ENCODE peak calls at places on chromosomes 11 and 22, in five cellular contexts. L, N, K, E and B are unnamed samples.
A peak's percentile ranks its signal among the peaks of the same experiment; 100 is the strongest.

GRCh38 chr22:20429254-20430100 is 8.1 kb downstream of the SCARF2 start:
- DNase-seq in L (no peak), E (peak; percentile 22), N (peak; percentile 56), K (no peak), B (peak; percentile 64)

GRCh38 chr11:10410844-10411200 is 44.2 kb upstream of the AMPD3 start:
- DNase-seq in K (no peak), L (no peak), N (no peak), E (no peak), B (no peak)

GRCh38 chr22:26918236-26918635 is 260.8 kb downstream of the MIAT start:
- DNase-seq in K (no peak), L (no peak), N (no peak), E (no peak), B (no peak)

GRCh38 chr11:12469451-12469850 is 92.1 kb downstream of the PARVA start:
- DNase-seq in N (no peak), L (no peak), E (peak; percentile 49), K (peak; percentile 78), B (no peak)

GRCh38 chr11:70608568-70609314 is 210.4 kb downstream of the CTTN start:
- DNase-seq in K (peak; percentile 32), N (no peak), L (no peak), E (no peak), B (no peak)

GRCh38 chr11:69383946-69384547 is 90.1 kb downstream of the MYEOV start:
- DNase-seq in E (no peak), L (peak; percentile 10), N (no peak), K (no peak), B (no peak)

GRCh38 chr11:119999220-119999619 is 138.7 kb downstream of the TRIM29 start:
- DNase-seq in L (no peak), K (no peak), N (no peak), E (no peak), B (peak; percentile 13)

GRCh38 chr11:63870351-63871197 is 31.7 kb downstream of the MARK2 start:
- DNase-seq in E (no peak), K (no peak), N (no peak), L (no peak), B (no peak)

GRCh38 chr11:101797335-101797734 is 117.5 kb upstream of the CEP126 start:
- DNase-seq in L (no peak), K (no peak), N (no peak), E (no peak), B (no peak)

GRCh38 chr11:1916132-1916985 is 3.1 kb upstream of the TNNT3 start:
- DNase-seq in L (peak; percentile 10), K (no peak), N (no peak), E (no peak), B (no peak)

GRCh38 chr22:36585841-36586240 is 56.9 kb upstream of the EIF3D start:
- DNase-seq in L (no peak), N (no peak), E (no peak), K (no peak), B (no peak)

GRCh38 chr11:1504164-1504563 is 17.6 kb upstream of the MOB2 start:
- DNase-seq in N (peak; percentile 5), L (no peak), E (peak; percentile 9), K (no peak), B (no peak)

GRCh38 chr11:85737738-85738137 is 51.7 kb upstream of the CCDC89 start:
- DNase-seq in N (no peak), E (no peak), K (no peak), L (no peak), B (no peak)

GRCh38 chr11:116082256-116082655 is 578.0 kb upstream of the CADM1 start:
- DNase-seq in L (no peak), N (no peak), E (no peak), K (no peak), B (no peak)

GRCh38 chr22:49099496-49100124 is 728.1 kb downstream of the BRD1 start:
- DNase-seq in K (no peak), L (no peak), N (no peak), E (no peak), B (no peak)

GRCh38 chr11:19382131-19382611 is 141.4 kb upstream of the E2F8 start:
- DNase-seq in N (no peak), L (no peak), E (no peak), K (no peak), B (no peak)

GRCh38 chr22:29301716-29302401 is 4.6 kb upstream of the GAS2L1 start:
- DNase-seq in L (no peak), E (peak; percentile 20), N (no peak), K (no peak), B (no peak)

GRCh38 chr11:68889948-68890446 is 13.6 kb downstream of the MRPL21 start:
- DNase-seq in L (peak; percentile 49), E (peak; percentile 47), K (peak; percentile 84), N (peak; percentile 78), B (no peak)

GRCh38 chr11:31805629-31806185 is 5.4 kb downstream of the PAX6 start:
- DNase-seq in N (no peak), E (no peak), K (no peak), L (no peak), B (no peak)

GRCh38 chr22:49564666-49565515 is 262.8 kb downstream of the BRD1 start:
- DNase-seq in K (no peak), E (no peak), L (no peak), N (no peak), B (no peak)

GRCh38 chr11:73310076-73310475 is 2.0 kb downstream of the ARHGEF17 start:
- DNase-seq in L (no peak), N (no peak), K (no peak), E (peak; percentile 63), B (no peak)

GRCh38 chr11:73312036-73312435 is 4.0 kb downstream of the ARHGEF17 start:
- DNase-seq in E (no peak), N (no peak), K (no peak), L (no peak), B (no peak)

GRCh38 chr11:73311394-73311869 is 3.4 kb downstream of the ARHGEF17 start:
- DNase-seq in K (no peak), N (no peak), L (no peak), E (peak; percentile 30), B (no peak)

GRCh38 chr11:73308963-73309960 is 1.2 kb downstream of the ARHGEF17 start:
- DNase-seq in K (peak; percentile 99), N (peak; percentile 92), E (peak; percentile 85), L (peak; percentile 89), B (peak; percentile 68)

GRCh38 chr11:73310661-73311393 is 2.8 kb downstream of the ARHGEF17 start:
- DNase-seq in K (no peak), L (no peak), E (peak; percentile 47), N (no peak), B (no peak)
- H3K4me3 ChIP-seq in K (peak overlapping the region; percentile 67), L (peak overlapping the region; percentile 36), E (peak overlapping the region; percentile 86), N (peak overlapping the region; percentile 88), B (no peak overlapping the region)

GRCh38 chr11:128827494-128827893 is 39.6 kb downstream of the KCNJ1 start:
- DNase-seq in E (no peak), K (no peak), L (no peak), N (no peak), B (no peak)

GRCh38 chr11:128828350-128828749 is 38.7 kb downstream of the KCNJ1 start:
- DNase-seq in N (no peak), E (no peak), K (no peak), L (no peak), B (no peak)

GRCh38 chr11:128831781-128832497 is 35.2 kb downstream of the KCNJ1 start:
- DNase-seq in E (no peak), K (no peak), L (no peak), N (no peak), B (no peak)

GRCh38 chr11:128830836-128831780 is 36.0 kb downstream of the KCNJ1 start:
- DNase-seq in K (peak; percentile 91), E (peak; percentile 85), L (peak; percentile 71), N (peak; percentile 78), B (peak; percentile 82)

GRCh38 chr11:128830290-128830813 is 36.7 kb downstream of the KCNJ1 start:
- DNase-seq in N (no peak), E (no peak), K (no peak), L (no peak), B (no peak)
- H3K4me3 ChIP-seq in N (no peak overlapping the region), E (no peak overlapping the region), K (no peak overlapping the region), L (no peak overlapping the region), B (no peak overlapping the region)

GRCh38 chr11:72431846-72432245 is 2.5 kb downstream of the CLPB start:
- DNase-seq in L (no peak), E (no peak), K (no peak), N (no peak), B (no peak)

GRCh38 chr11:72429626-72430025 is 4.7 kb downstream of the CLPB start:
- DNase-seq in E (no peak), L (no peak), K (no peak), N (no peak), B (no peak)

GRCh38 chr11:72433455-72434061 is 773 bp downstream of the CLPB start:
- DNase-seq in K (no peak), E (peak; percentile 25), L (no peak), N (peak; percentile 29), B (no peak)

GRCh38 chr11:72430743-72431570 is 3.4 kb downstream of the CLPB start:
- DNase-seq in N (peak; percentile 22), E (peak; percentile 22), K (peak; percentile 74), L (no peak), B (no peak)

GRCh38 chr11:72432347-72433287 is 1.7 kb downstream of the CLPB start:
- DNase-seq in N (no peak), E (no peak), L (no peak), K (no peak), B (no peak)
- H3K4me3 ChIP-seq in N (no peak overlapping the region), E (no peak overlapping the region), L (no peak overlapping the region), K (no peak overlapping the region), B (peak overlapping the region; percentile 76)

GRCh38 chr11:8899119-8899753 is 11.8 kb upstream of the AKIP1 start:
- DNase-seq in N (no peak), L (no peak), E (no peak), K (no peak), B (no peak)
- H3K4me3 ChIP-seq in N (no peak overlapping the region), L (no peak overlapping the region), E (no peak overlapping the region), K (no peak overlapping the region), B (no peak overlapping the region)

GRCh38 chr22:46149998-46150549 is at the start of gene PPARA:
- DNase-seq in L (peak; percentile 89), K (peak; percentile 88), E (peak; percentile 93), N (peak; percentile 94), B (peak; percentile 64)
- H3K4me3 ChIP-seq in L (peak within 1 kb of the TSS; percentile 69), K (peak within 1 kb of the TSS; percentile 90), E (peak within 1 kb of the TSS; percentile 83), N (peak within 1 kb of the TSS; percentile 84), B (peak within 1 kb of the TSS; percentile 86)

GRCh38 chr22:19213496-19214473 is 35.2 kb upstream of the SLC25A1 start:
- DNase-seq in L (no peak), N (no peak), K (peak; percentile 44), E (no peak), B (no peak)
- H3K4me3 ChIP-seq in L (no peak overlapping the region), N (no peak overlapping the region), K (no peak overlapping the region), E (no peak overlapping the region), B (no peak overlapping the region)

DNA sequence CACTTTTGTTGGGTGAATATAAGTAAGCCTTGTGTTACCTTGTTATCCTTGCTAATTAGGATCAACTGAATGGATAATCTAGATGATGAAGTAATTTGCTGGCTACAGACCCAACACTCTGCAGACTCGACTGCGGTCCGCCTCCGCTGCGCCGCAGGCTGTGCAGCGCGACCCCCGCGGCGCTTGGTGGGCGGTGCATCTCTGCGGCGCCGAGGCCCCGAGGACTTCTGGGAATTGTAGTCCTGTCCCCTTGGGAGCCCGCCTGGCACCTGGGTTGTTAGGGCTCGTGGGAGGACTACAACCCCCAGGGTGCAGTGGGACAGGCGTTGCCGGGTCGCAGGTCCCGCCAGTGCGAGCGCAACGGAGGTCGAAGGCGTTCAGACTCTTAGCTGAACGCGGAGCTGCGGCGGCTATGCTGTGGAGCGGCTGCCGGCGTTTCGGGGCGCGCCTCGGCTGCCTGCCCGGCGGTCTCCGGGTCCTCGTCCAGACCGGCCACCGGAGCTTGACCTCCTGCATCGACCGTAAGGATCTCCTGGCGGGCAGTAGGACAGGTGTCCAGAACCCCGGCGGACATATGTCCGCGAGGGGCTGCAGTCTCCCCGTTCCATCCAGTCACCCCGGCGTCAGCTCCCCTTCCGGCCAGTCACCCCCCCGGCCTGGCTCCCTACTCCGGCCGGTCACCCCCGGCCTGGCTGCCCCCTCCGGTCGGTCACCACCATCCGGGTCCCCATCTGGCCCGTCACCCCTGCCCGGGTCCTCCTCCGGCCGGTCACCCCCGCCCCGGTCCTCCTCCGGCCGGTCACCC is at the start of the genes ACAD8 and THYN1:
- DNase-seq in E (peak; percentile 97), K (peak; percentile 98), L (peak; percentile 91), N (peak; percentile 97), B (peak; percentile 91)
- H3K4me3 ChIP-seq in E (peak within 1 kb of the TSS; percentile 92), K (peak within 1 kb of the TSS; percentile 87), L (peak within 1 kb of the TSS; percentile 59), N (peak within 1 kb of the TSS; percentile 98), B (peak within 1 kb of the TSS; percentile 70)